ENCODE peak calls at places on chromosomes 13 and 19, in eight cellular contexts. E is fibroblast of pulmonary artery, P is IMR-90, D is stomach, L is Caco-2, X is hepatocyte, I is breast epithelium, R is keratinocyte. K is an unnamed sample.
A peak's percentile ranks its signal among the peaks of the same experiment; 100 is the strongest.

GRCh38 chr13:29571876-29572570 is 23.5 kb downstream of the SLC7A1 start:
- DNase-seq in L (no peak), P (no peak), D (no peak), I (no peak), E (no peak), R (no peak), X (no peak), K (no peak)

GRCh38 chr13:100131863-100132574 is 43.1 kb downstream of the PCCA start:
- DNase-seq in I (no peak), X (peak; percentile 8), R (peak; percentile 40), E (peak; percentile 89), D (no peak), L (no peak), P (peak; percentile 96), K (peak; percentile 57)

GRCh38 chr13:75368167-75368566 is 113.8 kb downstream of the TBC1D4 start:
- DNase-seq in I (no peak), E (peak; percentile 94), L (no peak), D (no peak), R (no peak), P (peak; percentile 92), X (peak; percentile 29), K (peak; percentile 99)

GRCh38 chr13:83937579-83937978 is 55.3 kb upstream of the SLITRK1 start:
- DNase-seq in P (no peak), L (no peak), I (no peak), R (no peak), X (no peak), E (no peak), D (no peak), K (no peak)

GRCh38 chr13:26742691-26743358 is 17.8 kb downstream of the GPR12 start:
- DNase-seq in I (no peak), X (no peak), R (no peak), E (no peak), D (no peak), P (no peak), L (no peak), K (no peak)

GRCh38 chr19:3458595-3459284 is 21.6 kb downstream of the SMIM24 start:
- DNase-seq in X (peak; percentile 79), I (no peak), E (peak; percentile 62), P (peak; percentile 25), D (no peak), L (no peak), R (no peak), K (no peak)

GRCh38 chr13:100396771-100397170 is 191.8 kb downstream of the GGACT start:
- DNase-seq in R (no peak), I (no peak), L (no peak), D (no peak), P (no peak), X (no peak), E (no peak), K (no peak)

GRCh38 chr13:50052478-50052877 is 37.2 kb downstream of the KCNRG start:
- DNase-seq in I (no peak), E (no peak), R (no peak), D (no peak), P (no peak), L (no peak), X (no peak), K (no peak)

GRCh38 chr13:43291289-43292055 is 268.1 kb downstream of the DNAJC15 start:
- DNase-seq in L (no peak), R (no peak), X (no peak), E (no peak), D (no peak), P (no peak), I (no peak), K (no peak)

GRCh38 chr13:113806104-113806471 is 47.1 kb downstream of the TMEM255B start:
- DNase-seq in R (no peak), X (no peak), D (no peak), E (no peak), L (no peak), P (no peak), I (no peak), K (no peak)

GRCh38 chr19:8446055-8446709 is 1.4 kb downstream of the HNRNPM start:
- DNase-seq in L (no peak), I (no peak), E (no peak), P (no peak), X (no peak), D (no peak), R (no peak), K (no peak)

GRCh38 chr13:111492341-111492945 is 172.0 kb downstream of the TEX29 start:
- DNase-seq in R (no peak), X (no peak), P (no peak), E (no peak), D (peak; percentile 23), I (peak; percentile 20), L (no peak), K (no peak)

GRCh38 chr19:4444765-4445741 is 12.5 kb downstream of the UBXN6 start:
- DNase-seq in X (no peak), I (no peak), P (no peak), R (no peak), L (no peak), D (no peak), E (no peak), K (no peak)

GRCh38 chr13:113033498-113033897 is 64.5 kb downstream of the MCF2L start:
- DNase-seq in E (no peak), X (no peak), L (no peak), I (no peak), P (no peak), D (no peak), R (no peak), K (no peak)

GRCh38 chr19:29529646-29530548 is 4.1 kb downstream of the VSTM2B start:
- DNase-seq in E (no peak), D (no peak), X (peak; percentile 32), I (no peak), L (no peak), R (no peak), P (no peak), K (no peak)

DNA sequence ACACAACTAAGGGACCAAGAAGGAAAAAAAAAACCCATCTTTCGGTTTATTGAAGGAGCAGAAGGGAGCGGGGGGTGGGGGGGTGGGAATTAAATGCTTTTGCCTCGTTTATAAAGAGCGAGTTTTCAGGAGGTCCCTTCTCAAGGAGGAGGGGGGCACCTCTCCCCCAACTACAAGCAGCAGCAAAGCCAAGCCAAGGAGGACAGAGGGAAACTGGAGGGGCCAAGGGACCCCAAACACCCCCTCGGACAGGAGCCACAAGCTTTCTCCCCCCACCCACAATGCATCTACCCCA is 2.4 kb downstream of the IRF2BP1 start:
- DNase-seq in E (no peak), D (no peak), L (no peak), R (no peak), X (no peak), P (no peak), I (no peak), K (no peak)
- TF ChIP-seq CTCF in E (no peak), D (no peak), L (no peak), R (no peak), X (no peak), P (no peak), I (no peak), K (no peak)

GRCh38 chr19:40583283-40583682 is 6.6 kb downstream of the SHKBP1 start:
- DNase-seq in D (no peak), R (no peak), L (no peak), P (no peak), X (no peak), I (no peak), E (no peak), K (no peak)

GRCh38 chr19:40585241-40585640 is 8.6 kb downstream of the SHKBP1 start:
- DNase-seq in I (no peak), P (no peak), E (no peak), L (no peak), D (no peak), X (no peak), R (no peak), K (no peak)

GRCh38 chr19:40582467-40582866 is 5.8 kb downstream of the SHKBP1 start:
- DNase-seq in I (no peak), P (no peak), E (no peak), R (no peak), L (no peak), D (no peak), X (no peak), K (no peak)

GRCh38 chr19:40585677-40586422 is 9.2 kb downstream of the SHKBP1 start:
- DNase-seq in D (no peak), E (peak; percentile 84), X (no peak), P (peak; percentile 44), R (no peak), L (no peak), I (no peak), K (peak; percentile 45)

DNA sequence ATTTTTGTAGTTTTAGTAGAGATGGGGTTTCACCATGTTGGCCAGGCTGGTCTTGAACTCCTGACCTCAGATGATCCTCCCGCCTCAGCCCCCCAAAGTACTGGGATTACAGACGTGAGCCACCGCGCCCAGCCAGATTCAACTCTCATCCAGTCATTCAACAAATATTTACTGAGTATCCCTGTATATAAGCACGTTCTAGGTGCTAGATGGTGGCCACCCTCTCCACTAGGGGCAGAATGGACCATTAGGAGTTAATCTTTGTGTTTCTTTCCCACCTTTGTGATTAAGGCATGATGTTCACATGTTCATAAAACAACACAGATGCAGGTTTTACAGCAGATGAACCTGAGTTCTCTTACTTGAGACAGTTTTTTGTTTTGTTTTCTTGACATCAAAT is 7.3 kb downstream of the SHKBP1 start:
- DNase-seq in I (no peak), P (no peak), R (no peak), E (no peak), D (no peak), L (no peak), X (no peak), K (no peak)
- TF ChIP-seq CTCF in I (no peak), P (peak; percentile 35), R (peak; percentile 17), E (peak; percentile 32), D (no peak), L (no peak), X (no peak), K (peak; percentile 30)

DNA sequence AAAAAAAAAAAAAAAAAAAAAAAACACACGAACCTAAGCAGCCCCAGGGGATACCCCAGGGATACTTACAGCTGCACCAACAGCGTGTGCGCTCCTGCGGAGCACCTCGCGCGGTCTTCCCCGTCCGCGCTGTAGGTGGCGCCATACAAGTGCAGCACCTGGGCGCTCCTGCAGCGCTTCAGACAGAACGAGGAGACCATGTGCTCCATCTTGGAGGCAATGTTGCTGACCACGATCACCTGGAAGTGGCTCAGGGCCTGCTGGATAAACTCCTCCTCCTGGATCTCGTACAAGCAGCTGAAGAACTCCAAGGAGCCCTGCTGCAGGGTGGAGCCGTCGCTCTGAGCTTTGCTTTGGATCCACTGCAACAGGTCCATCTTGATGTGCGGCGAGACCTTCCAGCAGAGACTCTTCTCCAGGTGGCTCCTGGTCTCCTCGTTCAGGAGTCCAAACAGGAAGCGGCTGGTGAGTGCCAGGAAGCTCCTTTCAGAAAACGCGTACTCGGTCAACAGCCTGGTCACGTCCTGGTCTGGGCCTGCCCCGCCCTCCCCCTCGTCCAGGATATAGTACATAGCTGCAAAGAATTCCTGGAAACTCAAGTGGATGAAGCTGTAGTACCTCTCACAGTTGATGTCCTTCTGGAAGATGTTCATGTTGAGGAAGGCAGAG is 14.5 kb downstream of the NLRP12 start:
- DNase-seq in P (no peak), R (no peak), L (no peak), X (no peak), I (no peak), E (peak; percentile 5), D (no peak), K (no peak)
- TF ChIP-seq CTCF in P (no peak), R (peak; percentile 24), L (no peak), X (no peak), I (no peak), E (peak; percentile 26), D (no peak), K (peak; percentile 25)

DNA sequence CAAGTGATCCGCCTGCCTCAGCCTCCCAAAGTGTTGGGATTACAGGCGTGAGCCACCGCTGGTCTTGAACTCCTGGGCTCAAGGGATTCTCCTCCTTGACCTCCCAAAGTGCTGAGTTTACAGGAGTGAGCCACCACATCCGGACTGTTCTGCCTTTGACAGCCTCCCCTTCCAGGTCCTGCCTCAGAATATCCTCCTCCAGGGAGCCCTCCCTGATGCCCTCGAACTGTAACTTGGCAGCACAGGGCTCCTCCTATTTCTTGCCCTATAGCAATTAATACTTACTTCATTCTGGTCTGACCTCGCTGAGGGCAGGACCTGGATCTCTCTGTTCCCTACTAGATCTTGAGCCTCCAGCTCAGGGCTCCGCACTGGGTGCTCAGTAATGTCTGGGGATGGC is 5.9 kb downstream of the CPT1C start:
- DNase-seq in E (no peak), L (no peak), D (no peak), P (no peak), I (no peak), X (no peak), R (no peak), K (no peak)
- TF ChIP-seq CTCF in E (no peak), L (no peak), D (no peak), P (no peak), I (no peak), X (no peak), R (no peak), K (no peak)